ENCODE peak calls at places on chromosomes 4 and X, in four cellular contexts. I, C, K and G are unnamed samples.
A peak's percentile ranks its signal among the peaks of the same experiment; 100 is the strongest.

GRCh38 chrX:28752330-28752729 is 165.1 kb downstream of the IL1RAPL1 start:
- DNase-seq in K (no peak), I (no peak), C (no peak), G (no peak)

GRCh38 chr4:153418581-153418980 is 47.6 kb upstream of the TMEM131L start:
- DNase-seq in C (no peak), I (no peak), K (peak; percentile 21), G (no peak)

GRCh38 chrX:118807151-118808017 is 16.2 kb upstream of the ZCCHC12 start:
- DNase-seq in I (peak; percentile 15), K (no peak), C (peak; percentile 35), G (peak; percentile 33)

GRCh38 chr4:88623097-88623496 is 30.8 kb downstream of the HERC3 start:
- DNase-seq in C (no peak), K (no peak), I (no peak), G (peak; percentile 24)

GRCh38 chrX:9912341-9912740 is 54.8 kb upstream of the CLDN34 start:
- DNase-seq in K (no peak), I (no peak), C (no peak), G (no peak)

GRCh38 chr4:91631335-91631734 is 672.4 kb upstream of the GRID2 start:
- DNase-seq in C (no peak), I (no peak), K (no peak), G (no peak)

GRCh38 chrX:119755981-119756533 is 2.3 kb upstream of the SOWAHD start:
- DNase-seq in I (peak; percentile 85), C (no peak), K (no peak), G (peak; percentile 14)

GRCh38 chr4:7323872-7324650 is 110.7 kb downstream of the PSAPL1 start:
- DNase-seq in K (no peak), C (no peak), I (no peak), G (peak; percentile 7)

GRCh38 chr4:152458801-152459302 is 77.0 kb downstream of the FBXW7 start:
- DNase-seq in I (peak; percentile 31), K (no peak), C (no peak), G (peak; percentile 10)

GRCh38 chr4:149371021-149371420 is 444.6 kb downstream of the IQCM start:
- DNase-seq in K (peak; percentile 7), C (no peak), I (no peak), G (peak; percentile 34)

GRCh38 chrX:69189972-69190371 is 24.7 kb upstream of the PJA1 start:
- DNase-seq in K (no peak), C (no peak), I (no peak), G (no peak)

GRCh38 chr4:76090241-76090691 is 15.8 kb downstream of the ART3 start:
- DNase-seq in I (no peak), K (no peak), C (peak; percentile 58), G (peak; percentile 13)

GRCh38 chrX:40281341-40282005 is 183.7 kb upstream of the BCOR start:
- DNase-seq in C (no peak), I (no peak), K (no peak), G (no peak)

GRCh38 chrX:100512471-100512870 is 72.3 kb upstream of the TNMD start:
- DNase-seq in K (no peak), I (no peak), C (peak; percentile 14), G (no peak)

GRCh38 chrX:71181558-71181909 is 36.9 kb downstream of the NLGN3 start:
- DNase-seq in I (no peak), C (peak; percentile 12), K (no peak), G (no peak)

GRCh38 chr4:88535090-88535755 is 11.6 kb upstream of the PYURF start:
- DNase-seq in K (no peak), C (no peak), I (no peak), G (no peak)

GRCh38 chr4:174764105-174764729 is 64.8 kb downstream of the GLRA3 start:
- DNase-seq in C (peak; percentile 38), I (no peak), K (no peak), G (peak; percentile 29)

GRCh38 chr4:10107111-10108091 is 9.2 kb downstream of the WDR1 start:
- DNase-seq in C (no peak), K (no peak), I (no peak), G (no peak)

GRCh38 chr4:2866891-2867290 is 23.2 kb downstream of the ADD1 start:
- DNase-seq in K (no peak), I (no peak), C (no peak), G (no peak)

GRCh38 chr4:41878170-41878941 is 56.9 kb upstream of the TMEM33 start:
- DNase-seq in C (no peak), K (no peak), I (no peak), G (no peak)

GRCh38 chrX:151359931-151360871 is 36.8 kb upstream of the VMA21 start:
- DNase-seq in K (no peak), C (peak; percentile 10), I (no peak), G (peak; percentile 0)

GRCh38 chr4:169070071-169070894 is 60.2 kb upstream of the CBR4 start:
- DNase-seq in I (no peak), K (peak; percentile 69), C (no peak), G (peak; percentile 35)

GRCh38 chr4:60463846-60464502 is 736.2 kb upstream of the ADGRL3 start:
- DNase-seq in K (no peak), I (no peak), C (no peak), G (peak; percentile 1)

GRCh38 chr4:66911898-66912297 is 633.4 kb downstream of the CENPC start:
- DNase-seq in C (no peak), I (no peak), K (no peak), G (no peak)

GRCh38 chr4:186240452-186240847 is 13.1 kb downstream of the KLKB1 start:
- DNase-seq in C (no peak), I (no peak), K (no peak), G (no peak)

GRCh38 chr4:186241616-186242015 is 14.3 kb downstream of the KLKB1 start:
- DNase-seq in K (no peak), C (no peak), I (no peak), G (no peak)

GRCh38 chr4:186243331-186243730 is 16.0 kb downstream of the KLKB1 start:
- DNase-seq in I (no peak), K (no peak), C (no peak), G (no peak)

GRCh38 chr4:186244835-186245234 is 17.5 kb downstream of the KLKB1 start:
- DNase-seq in I (no peak), K (no peak), C (no peak), G (no peak)

DNA sequence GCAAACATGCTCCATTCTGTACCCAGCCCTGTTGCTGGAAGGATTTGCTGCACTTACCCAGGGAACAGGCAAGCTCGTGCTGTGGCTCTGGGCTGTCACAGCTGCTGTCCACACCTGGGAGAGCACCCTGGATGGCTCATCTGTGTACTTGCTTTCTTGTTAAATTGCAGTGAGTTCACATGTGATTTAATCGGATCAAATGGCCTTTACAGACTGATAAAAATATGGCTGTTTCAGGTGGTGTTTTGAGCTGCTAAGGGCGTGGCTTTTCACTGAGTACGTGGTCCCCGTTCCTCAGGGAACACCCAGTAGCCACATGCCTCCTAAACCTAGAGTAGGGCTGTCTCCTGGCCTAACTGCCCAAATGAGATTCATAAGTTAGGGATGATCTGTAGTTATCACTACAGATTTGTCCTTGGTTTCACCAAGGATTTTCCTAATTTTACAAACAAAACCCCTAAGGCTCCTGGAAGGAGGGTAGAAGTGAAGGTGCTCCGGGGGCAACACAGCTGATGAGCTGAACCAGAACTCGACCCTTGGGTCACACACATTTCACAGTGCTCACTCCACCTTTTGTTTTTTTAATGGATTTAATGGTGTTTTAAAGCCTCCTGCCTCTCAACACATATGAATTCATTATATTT is 13.7 kb downstream of the KLKB1 start:
- DNase-seq in C (no peak), I (no peak), K (no peak), G (no peak)
- TF ChIP-seq GABPA in C (no peak), I (no peak), K (no peak), G (no peak)

DNA sequence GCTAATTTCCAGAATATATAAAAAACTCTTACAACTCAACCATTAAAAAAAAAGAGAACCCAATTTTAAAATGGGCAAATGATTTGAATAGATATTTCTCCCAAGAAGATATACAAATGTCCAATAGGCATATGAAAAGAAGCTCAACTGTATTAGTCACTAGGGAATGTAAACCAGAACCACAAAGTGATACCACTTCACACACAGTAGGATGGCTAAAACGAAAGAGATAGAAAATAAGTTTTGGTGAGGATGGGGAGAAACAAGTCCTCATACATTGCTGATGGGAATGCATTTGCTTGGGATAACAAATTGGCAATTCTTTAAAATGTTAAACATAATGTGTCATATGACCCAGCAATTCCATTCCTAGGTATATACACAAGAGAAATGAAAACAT is 5.6 kb downstream of the TCEAL3 start:
- DNase-seq in I (no peak), K (no peak), C (no peak), G (no peak)
- TF ChIP-seq HDAC6 in I (no peak), K (no peak), C (no peak), G (no peak)

GRCh38 chrX:97563531-97564133 is 679.9 kb downstream of the RPA4 start:
- DNase-seq in I (peak; percentile 66), C (no peak), K (no peak), G (peak; percentile 9)
- TF ChIP-seq RAD21 in I (no peak), C (no peak), K (no peak), G (no peak)

DNA sequence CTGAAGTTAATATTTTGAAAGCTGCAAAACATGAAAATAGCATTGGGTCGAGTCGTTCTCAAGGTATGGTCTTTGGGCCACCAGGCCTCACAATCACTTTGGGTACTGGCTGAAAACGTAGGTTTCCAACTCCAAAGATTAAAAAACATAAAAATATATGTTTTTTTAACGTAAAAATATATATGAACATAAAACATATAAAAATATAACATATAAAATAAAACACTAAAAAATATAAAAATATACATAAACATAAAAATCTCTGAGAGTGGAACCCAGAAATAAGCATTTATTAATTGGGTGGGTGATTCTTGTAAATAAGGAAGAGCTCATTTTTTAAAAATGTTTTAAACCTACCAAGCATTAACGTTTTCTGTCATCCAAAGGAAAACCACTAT is 666 bp upstream of the PDS5A start:
- DNase-seq in C (peak; percentile 0), I (no peak), K (no peak), G (no peak)
- TF ChIP-seq GABPA in C (no peak), I (no peak), K (no peak), G (no peak)

DNA sequence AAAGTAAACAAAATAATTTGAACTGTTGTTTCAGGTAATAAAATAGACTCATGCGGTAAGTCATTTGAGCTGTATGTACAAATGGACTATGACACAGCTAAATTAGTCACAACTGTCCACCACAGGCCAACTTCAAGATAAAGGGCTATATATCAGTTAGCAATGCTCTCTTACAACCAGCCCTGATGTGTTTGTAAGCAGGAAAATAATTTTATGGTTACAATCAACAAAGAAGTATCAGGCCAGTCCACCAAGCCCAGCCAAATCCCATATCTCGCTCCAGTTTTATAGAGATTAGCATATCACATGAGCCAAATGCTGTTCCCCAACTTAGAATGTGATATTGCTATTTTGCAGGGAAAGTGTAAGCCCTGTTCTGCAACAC is 511 bp upstream of the DUSP21 start:
- DNase-seq in C (peak; percentile 13), K (no peak), I (no peak), G (no peak)
- TF ChIP-seq HDAC6 in C (no peak), K (no peak), I (no peak), G (no peak)

GRCh38 chrX:115324194-115324593 is 34.7 kb downstream of the LUZP4 start:
- DNase-seq in K (no peak), I (no peak), C (no peak), G (no peak)
- TF ChIP-seq RAD21 in K (no peak), I (no peak), C (no peak), G (no peak)

DNA sequence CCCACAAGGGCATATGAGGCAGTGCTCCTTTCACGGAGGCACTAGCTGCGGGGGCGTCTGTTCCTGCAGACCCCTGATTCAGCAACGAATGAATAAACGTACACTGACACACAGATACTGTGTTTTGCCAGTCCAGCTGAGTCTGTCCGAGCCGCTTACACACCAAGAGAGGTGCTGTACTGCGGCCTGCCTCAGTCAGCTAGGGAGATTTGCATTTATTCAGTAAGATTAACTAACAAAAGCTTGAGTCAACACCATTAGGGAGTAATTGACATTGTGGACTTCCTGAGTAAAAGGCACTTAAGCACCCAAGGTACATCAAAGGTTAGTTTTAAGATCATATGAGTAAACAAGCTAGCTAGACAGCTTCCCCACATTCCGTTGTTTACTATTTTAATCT is 31.0 kb upstream of the BEX4 start:
- DNase-seq in I (no peak), C (no peak), K (no peak), G (no peak)
- TF ChIP-seq GABPA in I (no peak), C (no peak), K (no peak), G (no peak)